ENCODE peak calls at places on chromosomes 1 and 21, in five cellular contexts. One of them, this sample, is unnamed.

GRCh38 chr1:235932090-235932510 is 65.4 kb upstream of the LYST start:
- DNase-seq in cardiac muscle cell: no peak
- DNase-seq in ovary: no peak
- DNase-seq in PC-3: no peak
- DNase-seq in mammary epithelial cell: peak; percentile 86
- DNase-seq in this sample: no peak

GRCh38 chr1:43206721-43207228 is 34.6 kb downstream of the CFAP57 start:
- DNase-seq in cardiac muscle cell: peak; percentile 97
- DNase-seq in ovary: no peak
- DNase-seq in PC-3: peak; percentile 98
- DNase-seq in mammary epithelial cell: peak; percentile 86
- DNase-seq in this sample: no peak

GRCh38 chr1:162562452-162562828 is 918 bp downstream of the UAP1 start:
- DNase-seq in cardiac muscle cell: peak; percentile 72
- DNase-seq in ovary: peak; percentile 30
- DNase-seq in PC-3: peak; percentile 80
- DNase-seq in mammary epithelial cell: peak; percentile 64
- DNase-seq in this sample: no peak

GRCh38 chr1:22801753-22802152 is 91.1 kb downstream of the EPHB2 start:
- DNase-seq in cardiac muscle cell: no peak
- DNase-seq in ovary: no peak
- DNase-seq in PC-3: no peak
- DNase-seq in mammary epithelial cell: no peak
- DNase-seq in this sample: no peak

GRCh38 chr1:99648107-99648506 is 2.2 kb downstream of the PALMD start:
- DNase-seq in cardiac muscle cell: no peak
- DNase-seq in ovary: peak; percentile 35
- DNase-seq in PC-3: peak; percentile 79
- DNase-seq in mammary epithelial cell: peak; percentile 81
- DNase-seq in this sample: no peak

GRCh38 chr1:232684331-232685105 is 54.6 kb upstream of the SIPA1L2 start:
- DNase-seq in cardiac muscle cell: no peak
- DNase-seq in ovary: no peak
- DNase-seq in PC-3: peak; percentile 57
- DNase-seq in mammary epithelial cell: peak; percentile 54
- DNase-seq in this sample: no peak

GRCh38 chr1:228039006-228039481 is 32.2 kb downstream of the WNT3A start:
- DNase-seq in cardiac muscle cell: no peak
- DNase-seq in ovary: no peak
- DNase-seq in PC-3: no peak
- DNase-seq in mammary epithelial cell: no peak
- DNase-seq in this sample: no peak

GRCh38 chr1:212039622-212040021 is 4.1 kb downstream of the DTL start:
- DNase-seq in cardiac muscle cell: no peak
- DNase-seq in ovary: no peak
- DNase-seq in PC-3: no peak
- DNase-seq in mammary epithelial cell: no peak
- DNase-seq in this sample: no peak

GRCh38 chr1:232377494-232377770 is 252.5 kb downstream of the SIPA1L2 start:
- DNase-seq in cardiac muscle cell: peak; percentile 73
- DNase-seq in ovary: no peak
- DNase-seq in PC-3: peak; percentile 74
- DNase-seq in mammary epithelial cell: peak; percentile 48
- DNase-seq in this sample: no peak

GRCh38 chr1:94633051-94633450 is 91.5 kb upstream of the F3 start:
- DNase-seq in cardiac muscle cell: peak; percentile 12
- DNase-seq in ovary: no peak
- DNase-seq in PC-3: no peak
- DNase-seq in mammary epithelial cell: no peak
- DNase-seq in this sample: no peak

GRCh38 chr1:47424336-47424982 is 8.4 kb downstream of the FOXE3 start:
- DNase-seq in cardiac muscle cell: peak; percentile 60
- DNase-seq in ovary: no peak
- DNase-seq in PC-3: peak; percentile 82
- DNase-seq in mammary epithelial cell: peak; percentile 48
- DNase-seq in this sample: no peak

GRCh38 chr1:85568660-85569059 is 11.9 kb upstream of the CCN1 start:
- DNase-seq in cardiac muscle cell: no peak
- DNase-seq in ovary: no peak
- DNase-seq in PC-3: no peak
- DNase-seq in mammary epithelial cell: no peak
- DNase-seq in this sample: no peak

GRCh38 chr1:35030338-35031102 is 1.2 kb downstream of the ZMYM6 start:
- DNase-seq in cardiac muscle cell: no peak
- DNase-seq in ovary: no peak
- DNase-seq in PC-3: no peak
- DNase-seq in mammary epithelial cell: no peak
- DNase-seq in this sample: no peak

GRCh38 chr21:25571726-25572121 is 35.6 kb downstream of the MRPL39 start:
- DNase-seq in cardiac muscle cell: no peak
- DNase-seq in ovary: no peak
- DNase-seq in PC-3: no peak
- DNase-seq in mammary epithelial cell: no peak
- DNase-seq in this sample: no peak

GRCh38 chr1:228021526-228022030 is 14.8 kb downstream of the WNT3A start:
- DNase-seq in cardiac muscle cell: no peak
- DNase-seq in ovary: peak; percentile 6
- DNase-seq in PC-3: no peak
- DNase-seq in mammary epithelial cell: no peak
- DNase-seq in this sample: no peak

GRCh38 chr1:195462646-195463045 is 1145.6 kb downstream of the KCNT2 start:
- DNase-seq in cardiac muscle cell: no peak
- DNase-seq in ovary: no peak
- DNase-seq in PC-3: no peak
- DNase-seq in mammary epithelial cell: peak; percentile 59
- DNase-seq in this sample: no peak

GRCh38 chr1:119324198-119324597 is 44.4 kb upstream of the HAO2 start:
- DNase-seq in cardiac muscle cell: no peak
- DNase-seq in ovary: no peak
- DNase-seq in PC-3: no peak
- DNase-seq in mammary epithelial cell: no peak
- DNase-seq in this sample: no peak

GRCh38 chr1:119687391-119688079 is 24.2 kb upstream of the PHGDH start:
- DNase-seq in cardiac muscle cell: peak; percentile 6
- DNase-seq in ovary: no peak
- DNase-seq in PC-3: peak; percentile 70
- DNase-seq in mammary epithelial cell: peak; percentile 81
- DNase-seq in this sample: no peak

GRCh38 chr1:154716012-154716411 is 108.0 kb upstream of the ADAR start:
- DNase-seq in cardiac muscle cell: no peak
- DNase-seq in ovary: no peak
- DNase-seq in PC-3: no peak
- DNase-seq in mammary epithelial cell: no peak
- DNase-seq in this sample: no peak

GRCh38 chr1:52549267-52549666 is 3.6 kb downstream of the TUT4 start:
- DNase-seq in cardiac muscle cell: no peak
- DNase-seq in ovary: no peak
- DNase-seq in PC-3: no peak
- DNase-seq in mammary epithelial cell: no peak
- DNase-seq in this sample: no peak

GRCh38 chr21:32207096-32207716 is 71.6 kb downstream of the MIS18A start:
- DNase-seq in cardiac muscle cell: no peak
- DNase-seq in ovary: no peak
- DNase-seq in PC-3: no peak
- DNase-seq in mammary epithelial cell: no peak
- DNase-seq in this sample: no peak

GRCh38 chr21:45050361-45050785 is 24.0 kb upstream of the ADARB1 start:
- DNase-seq in cardiac muscle cell: no peak
- DNase-seq in ovary: no peak
- DNase-seq in PC-3: no peak
- DNase-seq in mammary epithelial cell: no peak
- DNase-seq in this sample: peak; percentile 91

GRCh38 chr1:202807926-202808757 is at the start of gene KDM5B:
- DNase-seq in cardiac muscle cell: peak; percentile 89
- DNase-seq in ovary: peak; percentile 78
- DNase-seq in PC-3: peak; percentile 70
- DNase-seq in mammary epithelial cell: peak; percentile 70
- DNase-seq in this sample: peak; percentile 83

GRCh38 chr1:167678422-167678821 is 43.4 kb upstream of the MPZL1 start:
- DNase-seq in cardiac muscle cell: no peak
- DNase-seq in ovary: no peak
- DNase-seq in PC-3: no peak
- DNase-seq in mammary epithelial cell: no peak
- DNase-seq in this sample: no peak

GRCh38 chr21:27058673-27059365 is 91.9 kb upstream of the ADAMTS5 start:
- DNase-seq in cardiac muscle cell: no peak
- DNase-seq in ovary: no peak
- DNase-seq in PC-3: no peak
- DNase-seq in mammary epithelial cell: no peak
- DNase-seq in this sample: no peak

GRCh38 chr1:177328251-177328650 is 157.5 kb downstream of the BRINP2 start:
- DNase-seq in cardiac muscle cell: no peak
- DNase-seq in ovary: no peak
- DNase-seq in PC-3: no peak
- DNase-seq in mammary epithelial cell: peak; percentile 15
- DNase-seq in this sample: no peak

GRCh38 chr1:152047607-152047953 is 10.8 kb upstream of the S100A11 start:
- DNase-seq in cardiac muscle cell: no peak
- DNase-seq in ovary: peak; percentile 66
- DNase-seq in PC-3: peak; percentile 98
- DNase-seq in mammary epithelial cell: peak; percentile 98
- DNase-seq in this sample: peak; percentile 81

DNA sequence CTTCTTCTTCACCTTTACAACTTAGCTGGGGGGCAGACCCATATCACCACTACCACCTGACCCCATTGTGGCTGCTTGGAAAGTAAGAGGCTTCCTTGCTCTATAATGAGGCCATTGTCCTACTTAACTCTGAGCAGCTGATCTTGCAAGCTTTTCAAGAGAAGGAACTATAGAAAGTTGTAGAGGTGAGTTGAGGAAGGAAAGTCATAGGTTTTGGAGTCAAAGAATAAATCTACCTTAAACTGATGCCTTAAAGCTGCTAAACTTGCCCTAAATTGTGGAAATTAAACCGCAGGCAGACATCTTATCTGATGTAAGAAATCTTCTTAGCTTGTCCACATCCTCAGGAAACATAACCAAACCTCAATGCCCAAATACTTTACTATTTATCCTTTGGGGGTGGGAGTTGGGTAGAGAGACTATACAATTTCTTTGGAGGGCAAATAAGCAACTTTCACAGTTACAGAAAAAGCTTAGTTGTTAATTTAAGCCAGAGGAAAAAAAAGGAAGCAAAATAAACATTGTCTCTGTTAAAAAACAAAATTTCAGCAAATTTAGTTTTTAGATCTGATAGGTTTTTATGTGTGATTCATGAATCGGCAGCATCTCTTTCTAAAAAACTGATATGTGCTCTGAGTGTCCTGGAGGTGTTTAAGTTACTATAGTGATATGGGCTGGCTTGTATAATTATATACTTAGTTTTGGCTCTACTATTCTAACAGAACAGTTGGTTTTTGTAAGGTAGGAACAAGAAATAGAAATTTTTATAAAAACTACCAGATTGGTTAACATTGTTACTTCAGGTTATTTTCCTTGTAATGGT is 4.7 kb downstream of the IL23R start:
- DNase-seq in cardiac muscle cell: no peak
- DNase-seq in ovary: no peak
- DNase-seq in PC-3: no peak
- DNase-seq in mammary epithelial cell: no peak
- DNase-seq in this sample: no peak
- H3K4me3 ChIP-seq in cardiac muscle cell: no peak overlapping the region
- H3K4me3 ChIP-seq in ovary: no peak overlapping the region
- H3K4me3 ChIP-seq in PC-3: no peak overlapping the region
- H3K4me3 ChIP-seq in mammary epithelial cell: no peak overlapping the region
- H3K4me3 ChIP-seq in this sample: no peak overlapping the region

GRCh38 chr1:113763651-113764050 is 4.4 kb upstream of the PHTF1 start:
- DNase-seq in cardiac muscle cell: no peak
- DNase-seq in ovary: no peak
- DNase-seq in PC-3: no peak
- DNase-seq in mammary epithelial cell: no peak
- DNase-seq in this sample: no peak

GRCh38 chr1:113759341-113760101 is at the start of gene PHTF1:
- DNase-seq in cardiac muscle cell: peak; percentile 85
- DNase-seq in ovary: peak; percentile 72
- DNase-seq in PC-3: peak; percentile 78
- DNase-seq in mammary epithelial cell: peak; percentile 72
- DNase-seq in this sample: peak; percentile 87

GRCh38 chr1:113761937-113762336 is 2.7 kb upstream of the PHTF1 start:
- DNase-seq in cardiac muscle cell: no peak
- DNase-seq in ovary: no peak
- DNase-seq in PC-3: no peak
- DNase-seq in mammary epithelial cell: no peak
- DNase-seq in this sample: no peak

GRCh38 chr1:113758631-113759340 is 500 bp downstream of the PHTF1 start:
- DNase-seq in cardiac muscle cell: peak; percentile 57
- DNase-seq in ovary: peak; percentile 66
- DNase-seq in PC-3: peak; percentile 43
- DNase-seq in mammary epithelial cell: peak; percentile 50
- DNase-seq in this sample: peak; percentile 82

DNA sequence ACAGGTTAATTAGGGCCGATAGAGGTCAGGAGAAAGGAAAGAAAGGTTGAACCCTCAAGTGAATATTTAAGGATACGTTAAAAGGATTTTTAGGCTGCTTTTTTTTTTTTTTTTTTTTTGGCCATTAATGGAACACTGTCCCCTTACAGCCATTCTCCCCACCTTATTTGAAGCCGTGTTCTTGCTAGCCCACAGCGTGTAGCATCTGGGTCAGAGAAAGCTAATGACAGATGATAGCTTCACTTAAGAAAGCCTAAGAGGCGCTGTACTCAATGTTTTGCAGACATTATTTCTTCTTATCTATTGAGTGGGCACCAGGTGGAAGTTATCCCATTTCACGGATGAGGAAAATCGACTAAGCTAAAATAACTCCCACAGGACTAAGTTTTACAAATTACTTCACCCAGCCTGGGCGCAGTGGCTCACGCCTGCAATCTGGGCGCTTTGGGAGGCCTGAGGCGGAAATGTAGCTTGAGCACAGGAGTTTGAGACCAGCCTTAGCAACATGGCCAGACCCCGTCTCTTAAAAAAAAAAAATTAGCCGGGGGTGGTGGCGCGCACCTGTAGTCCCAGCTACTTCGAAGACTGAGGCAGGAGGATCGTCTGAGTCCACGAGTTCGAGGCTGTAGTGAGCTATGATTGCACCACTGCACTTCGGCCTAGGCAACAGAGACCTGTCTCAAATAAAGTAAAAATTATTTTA is 967 bp upstream of the PHTF1 start:
- DNase-seq in cardiac muscle cell: no peak
- DNase-seq in ovary: no peak
- DNase-seq in PC-3: no peak
- DNase-seq in mammary epithelial cell: no peak
- DNase-seq in this sample: no peak
- H3K4me3 ChIP-seq in cardiac muscle cell: peak overlapping the region; percentile 85
- H3K4me3 ChIP-seq in ovary: peak overlapping the region; percentile 81
- H3K4me3 ChIP-seq in PC-3: peak overlapping the region; percentile 91
- H3K4me3 ChIP-seq in mammary epithelial cell: peak overlapping the region; percentile 78
- H3K4me3 ChIP-seq in this sample: peak overlapping the region; percentile 86

GRCh38 chr1:869499-870244 is 54.1 kb upstream of the SAMD11 start:
- DNase-seq in cardiac muscle cell: peak; percentile 56
- DNase-seq in ovary: peak; percentile 60
- DNase-seq in PC-3: peak; percentile 64
- DNase-seq in mammary epithelial cell: peak; percentile 25
- DNase-seq in this sample: no peak
- H3K4me3 ChIP-seq in cardiac muscle cell: no peak overlapping the region
- H3K4me3 ChIP-seq in ovary: no peak overlapping the region
- H3K4me3 ChIP-seq in PC-3: no peak overlapping the region
- H3K4me3 ChIP-seq in mammary epithelial cell: no peak overlapping the region
- H3K4me3 ChIP-seq in this sample: peak overlapping the region; percentile 54

DNA sequence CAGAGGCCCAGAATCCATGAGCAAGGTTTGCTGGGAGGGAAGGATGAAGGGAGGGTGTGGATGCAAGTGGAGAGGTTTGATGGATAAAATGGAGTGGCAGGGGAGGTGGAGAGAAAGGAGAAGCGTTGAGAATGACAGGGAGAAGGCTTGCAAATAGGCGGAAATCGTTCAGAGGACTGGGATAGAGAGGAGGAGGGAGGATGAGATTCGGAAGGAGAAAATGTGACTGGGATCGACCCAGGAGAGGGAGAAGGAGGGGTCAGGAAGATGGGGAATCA is 376 bp downstream of the AVPR1B start:
- DNase-seq in cardiac muscle cell: no peak
- DNase-seq in ovary: no peak
- DNase-seq in PC-3: no peak
- DNase-seq in mammary epithelial cell: no peak
- DNase-seq in this sample: no peak
- H3K4me3 ChIP-seq in cardiac muscle cell: peak overlapping the region; percentile 30
- H3K4me3 ChIP-seq in ovary: no peak overlapping the region
- H3K4me3 ChIP-seq in PC-3: peak overlapping the region; percentile 60
- H3K4me3 ChIP-seq in mammary epithelial cell: no peak overlapping the region
- H3K4me3 ChIP-seq in this sample: peak overlapping the region; percentile 73

This sample was measured in coronary artery.